ENCODE peak calls at places on chromosome 11, in six cellular contexts. K is endodermal cell, I is pancreas, H is fibroblast of pulmonary artery, Q is left ventricle myocardium inferior, G is IMR-90. B is an unnamed sample.

GRCh38 chr11:127058524-127058923 is 58.0 kb upstream of the KIRREL3 start:
- DNase-seq in K (no peak), I (no peak), H (no peak), Q (no peak), G (no peak), B (no peak)

GRCh38 chr11:102971766-102972165 is 16.2 kb upstream of the MMP13 start:
- DNase-seq in K (no peak), I (no peak), H (no peak), Q (no peak), G (peak), B (no peak)

GRCh38 chr11:33618956-33619355 is 81.7 kb downstream of the C11orf91 start:
- DNase-seq in K (no peak), I (no peak), H (no peak), Q (no peak), G (no peak), B (no peak)

GRCh38 chr11:17693531-17693930 is 25.8 kb upstream of the MYOD1 start:
- DNase-seq in K (no peak), I (no peak), H (no peak), Q (no peak), G (no peak), B (no peak)

GRCh38 chr11:63822438-63822837 is 9.2 kb downstream of the SPINDOC start:
- DNase-seq in K (no peak), I (no peak), H (no peak), Q (no peak), G (no peak), B (no peak)

GRCh38 chr11:8311366-8311765 is 47.7 kb upstream of the LMO1 start:
- DNase-seq in K (no peak), I (no peak), H (no peak), Q (no peak), G (no peak), B (no peak)

GRCh38 chr11:134802116-134802515 is 390.1 kb upstream of the B3GAT1 start:
- DNase-seq in K (no peak), I (no peak), H (no peak), Q (no peak), G (no peak), B (no peak)

GRCh38 chr11:125649465-125650166 is 24.7 kb downstream of the CHEK1 start:
- DNase-seq in K (no peak), I (no peak), H (no peak), Q (no peak), G (no peak), B (no peak)

GRCh38 chr11:133476570-133477262 is 55.6 kb downstream of the OPCML start:
- DNase-seq in K (peak), I (no peak), H (no peak), Q (no peak), G (no peak), B (no peak)

GRCh38 chr11:130159139-130159538 is 443 bp upstream of the ST14 start:
- DNase-seq in K (no peak), I (no peak), H (no peak), Q (no peak), G (no peak), B (no peak)

GRCh38 chr11:121936781-121937447 is 179.1 kb downstream of the BLID start:
- DNase-seq in K (no peak), I (no peak), H (peak), Q (no peak), G (peak), B (peak)

GRCh38 chr11:62953811-62954210 is 31.0 kb downstream of the SLC22A6 start:
- DNase-seq in K (no peak), I (no peak), H (peak), Q (no peak), G (peak), B (no peak)

GRCh38 chr11:61917357-61918109 is at the start of gene RAB3IL1:
- DNase-seq in K (peak), I (peak), H (peak), Q (peak), G (no peak), B (no peak)

GRCh38 chr11:121356357-121356756 is 63.8 kb downstream of the SC5D start:
- DNase-seq in K (no peak), I (no peak), H (no peak), Q (no peak), G (no peak), B (no peak)

GRCh38 chr11:94786264-94787126 is 18.3 kb downstream of the AMOTL1 start:
- DNase-seq in K (peak), I (no peak), H (peak), Q (no peak), G (peak), B (peak)

GRCh38 chr11:16945671-16946469 is 68.3 kb downstream of the PLEKHA7 start:
- DNase-seq in K (peak), I (peak), H (peak), Q (peak), G (peak), B (peak)

GRCh38 chr11:103338621-103339484 is 229.6 kb downstream of the DYNC2H1 start:
- DNase-seq in K (peak), I (no peak), H (peak), Q (no peak), G (peak), B (peak)

GRCh38 chr11:80733776-80734175 is 1292.9 kb upstream of the TENM4 start:
- DNase-seq in K (no peak), I (no peak), H (no peak), Q (no peak), G (no peak), B (no peak)

GRCh38 chr11:61538636-61538961 is 30.1 kb downstream of the LRRC10B start:
- DNase-seq in K (no peak), I (no peak), H (no peak), Q (no peak), G (no peak), B (no peak)

DNA sequence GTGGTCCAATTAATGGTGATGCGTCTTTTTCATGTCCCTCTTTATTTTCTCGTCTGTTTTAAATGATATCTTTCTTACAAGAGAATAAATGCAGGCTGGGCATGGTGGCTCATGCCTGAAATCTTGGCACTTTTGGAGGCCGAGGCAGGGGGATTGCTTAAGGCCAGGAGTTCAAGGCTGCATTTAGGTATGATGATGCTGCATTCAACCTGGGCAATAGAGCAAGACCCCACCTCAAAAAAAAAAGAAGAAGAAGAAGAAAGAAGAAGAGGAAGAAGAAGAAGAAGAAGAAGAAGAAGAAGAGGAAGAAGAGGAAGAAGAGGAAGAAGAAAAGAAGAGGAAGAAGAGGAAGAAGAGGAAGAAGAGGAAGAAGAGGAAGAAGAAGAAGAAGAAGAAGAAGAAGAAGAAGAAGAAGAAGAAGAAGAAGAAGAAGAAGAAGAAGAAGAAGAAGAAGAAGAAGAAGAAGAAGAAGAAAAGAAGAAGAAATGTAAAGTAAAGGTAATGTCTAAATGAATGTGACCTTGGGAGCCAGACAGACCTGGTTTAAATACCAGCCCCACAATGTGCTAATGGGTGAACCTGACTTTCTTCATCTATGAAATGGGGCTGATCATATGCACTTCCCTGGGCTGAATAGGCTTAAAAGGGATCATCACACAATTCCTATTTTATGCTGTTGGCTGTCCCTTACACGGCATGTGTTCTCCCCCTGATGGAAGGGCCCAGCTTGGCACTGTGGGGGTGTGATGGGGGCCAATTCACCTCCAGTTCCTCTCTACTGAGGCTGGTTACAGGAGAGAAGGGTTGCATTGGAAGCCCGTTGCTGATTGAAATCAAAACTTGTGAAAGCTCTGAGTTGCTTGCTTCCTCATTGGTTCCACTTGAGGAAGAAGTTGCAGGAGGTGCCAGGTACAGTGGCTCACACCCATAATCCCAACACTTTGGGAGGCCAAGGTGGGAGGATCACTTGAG is 13.0 kb upstream of the PRG2 start:
- DNase-seq in K (no peak), I (no peak), H (no peak), Q (no peak), G (no peak), B (no peak)
- H3K4me3 ChIP-seq in K (no peak), I (no peak), H (no peak), Q (no peak), G (no peak), B (no peak)

GRCh38 chr11:59102259-59102765 is 4.7 kb upstream of the FAM111B start:
- DNase-seq in K (peak), I (peak), H (peak), Q (peak), G (peak), B (peak)
- TF ChIP-seq CTCF in K (peak), I (no peak), H (peak), Q (peak), G (peak), B (peak)

GRCh38 chr11:83191986-83192385 is 1.5 kb upstream of the ANKRD42 start:
- DNase-seq in K (no peak), I (no peak), H (no peak), Q (no peak), G (no peak), B (no peak)
- H3K4me3 ChIP-seq in K (peak), I (peak), H (peak), Q (peak), G (no peak), B (no peak)

DNA sequence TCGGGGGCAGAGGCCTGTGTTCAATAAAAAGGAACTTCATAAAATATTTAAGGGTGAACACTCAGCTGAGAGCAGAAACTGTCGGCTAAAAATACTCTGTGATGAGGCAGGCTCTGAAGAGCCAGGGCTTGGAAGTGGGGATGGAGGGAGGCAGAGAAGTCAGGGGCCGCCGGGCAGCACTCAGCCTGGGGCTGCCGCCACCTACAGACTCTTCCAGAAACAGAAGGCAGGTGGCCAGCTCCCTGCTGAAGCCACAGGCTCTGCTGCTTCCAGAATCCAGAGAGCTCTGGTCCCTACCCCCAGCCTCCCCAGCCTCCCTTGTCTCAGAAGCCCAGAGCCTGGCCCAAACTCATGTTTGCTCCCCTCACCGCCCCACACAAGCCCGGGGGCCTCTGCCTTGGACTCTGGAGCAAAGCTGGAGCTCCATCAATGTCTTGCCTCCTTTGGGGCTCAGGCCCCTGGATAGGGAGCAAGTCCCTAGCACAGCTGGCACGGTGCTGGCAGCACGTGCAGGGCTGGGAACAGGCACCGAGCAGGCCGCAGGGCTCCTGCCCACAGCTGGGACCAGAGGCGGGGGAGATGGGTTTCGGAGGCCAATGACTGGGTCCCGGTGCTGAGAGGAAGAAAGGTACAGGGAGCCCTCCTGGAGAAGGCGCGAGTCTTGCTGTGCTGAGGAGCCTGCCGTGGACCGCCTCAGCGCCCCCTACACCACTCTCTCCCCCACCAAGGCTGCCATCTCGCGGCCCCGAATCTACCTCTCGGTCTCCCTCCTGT is 8.2 kb downstream of the LRFN4 start:
- DNase-seq in K (no peak), I (no peak), H (no peak), Q (no peak), G (no peak), B (no peak)
- TF ChIP-seq CTCF in K (peak), I (no peak), H (no peak), Q (no peak), G (no peak), B (peak)

GRCh38 chr11:111570796-111571195 is 30.3 kb downstream of the LAYN start:
- DNase-seq in K (no peak), I (no peak), H (no peak), Q (no peak), G (no peak), B (no peak)

GRCh38 chr11:111575748-111576147 is 26.5 kb upstream of the SIK2 start:
- DNase-seq in K (no peak), I (no peak), H (no peak), Q (no peak), G (no peak), B (no peak)

GRCh38 chr11:111571829-111572501 is 30.3 kb upstream of the SIK2 start:
- DNase-seq in K (no peak), I (no peak), H (peak), Q (no peak), G (peak), B (peak)

GRCh38 chr11:111574373-111575230 is 27.6 kb upstream of the SIK2 start:
- DNase-seq in K (no peak), I (no peak), H (no peak), Q (no peak), G (no peak), B (peak)

DNA sequence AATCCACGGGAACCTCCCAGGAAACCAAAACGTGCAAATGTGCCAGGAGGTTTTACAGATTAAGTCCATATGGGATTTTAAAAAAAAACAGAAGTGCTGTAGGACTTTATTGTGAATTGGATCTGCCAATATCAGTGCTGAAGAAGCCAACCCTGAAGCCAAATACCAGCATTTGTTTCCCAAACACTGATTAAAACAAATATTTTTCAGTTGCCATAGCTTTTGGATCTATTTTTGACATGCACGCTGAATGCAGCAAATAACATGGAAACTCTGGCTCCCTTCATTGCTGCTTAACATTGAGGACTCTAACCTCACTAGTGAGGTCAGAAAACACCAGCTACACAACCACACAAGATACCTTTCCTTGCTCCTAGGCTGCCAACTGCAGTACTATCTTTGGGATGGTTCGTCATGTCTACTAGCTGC is 28.4 kb upstream of the SIK2 start:
- DNase-seq in K (no peak), I (no peak), H (peak), Q (no peak), G (no peak), B (peak)
- H3K4me3 ChIP-seq in K (no peak), I (no peak), H (no peak), Q (peak), G (no peak), B (no peak)

GRCh38 chr11:975824-976223 is 50.2 kb downstream of the AP2A2 start:
- DNase-seq in K (peak), I (no peak), H (peak), Q (no peak), G (peak), B (peak)
- TF ChIP-seq CTCF in K (peak), I (no peak), H (peak), Q (no peak), G (peak), B (peak)

GRCh38 chr11:75011872-75012271 is 23.1 kb downstream of the NEU3 start:
- DNase-seq in K (no peak), I (no peak), H (no peak), Q (no peak), G (no peak), B (no peak)

GRCh38 chr11:75014129-75014528 is 25.4 kb downstream of the NEU3 start:
- DNase-seq in K (no peak), I (no peak), H (peak), Q (no peak), G (peak), B (peak)

GRCh38 chr11:75011357-75011756 is 22.6 kb downstream of the NEU3 start:
- DNase-seq in K (no peak), I (no peak), H (no peak), Q (no peak), G (no peak), B (no peak)

GRCh38 chr11:75013051-75013450 is 24.3 kb downstream of the NEU3 start:
- DNase-seq in K (peak), I (no peak), H (no peak), Q (no peak), G (peak), B (no peak)
- H3K4me3 ChIP-seq in K (no peak), I (no peak), H (no peak), Q (no peak), G (no peak), B (no peak)